ENCODE peak calls at places on chromosomes 11 and 22, in ten cellular contexts. T is right atrium auricular region; J is pancreas; U is GM23338; O is sigmoid colon; B is CD8-positive, alpha-beta T cell; N is lung; R is heart right ventricle; Q is GM12878; P is HCT116. M is an unnamed sample. For H3K36me3, the result is how much of the 10 kb centered on the place peaks cover.

GRCh38 chr11:72634016-72634415 is 40.2 kb downstream of the PDE2A start:
- DNase-seq in T (no peak), J (no peak), U (no peak), O (no peak), B (no peak), N (no peak), R (no peak), Q (no peak), P (no peak), M (no peak)

GRCh38 chr11:117314840-117315239 is 1.2 kb downstream of the BACE1 start:
- DNase-seq in T (no peak), J (peak), U (peak), O (peak), B (no peak), N (no peak), R (no peak), Q (no peak), P (no peak), M (no peak)

GRCh38 chr11:114036156-114036811 is 23.2 kb upstream of the ZBTB16 start:
- DNase-seq in T (peak), J (peak), U (peak), O (peak), B (peak), N (peak), R (peak), Q (no peak), P (peak), M (peak)

GRCh38 chr11:129846508-129847335 is 31.1 kb downstream of the TMEM45B start:
- DNase-seq in T (no peak), J (no peak), U (no peak), O (no peak), B (no peak), N (no peak), R (no peak), Q (peak), P (no peak), M (no peak)

GRCh38 chr11:196786-197731 is 4.2 kb downstream of the SCGB1C1 start:
- DNase-seq in T (no peak), J (no peak), U (no peak), O (peak), B (no peak), N (peak), R (no peak), Q (no peak), P (no peak), M (no peak)

GRCh38 chr11:72267956-72268617 is 24.1 kb upstream of the PHOX2A start:
- DNase-seq in T (no peak), J (no peak), U (no peak), O (no peak), B (no peak), N (no peak), R (no peak), Q (no peak), P (no peak), M (no peak)

GRCh38 chr11:83070878-83071640 is 638 bp downstream of the RAB30 start:
- DNase-seq in T (peak), J (peak), U (peak), O (peak), B (peak), N (no peak), R (peak), Q (no peak), P (no peak), M (peak)

GRCh38 chr22:49007013-49007653 is 820.5 kb downstream of the BRD1 start:
- DNase-seq in T (peak), J (no peak), U (no peak), O (no peak), B (no peak), N (no peak), R (no peak), Q (no peak), P (no peak), M (no peak)

GRCh38 chr11:94049351-94049750 is 28.2 kb downstream of the HEPHL1 start:
- DNase-seq in T (no peak), J (no peak), U (no peak), O (no peak), B (no peak), N (no peak), R (no peak), Q (no peak), P (no peak), M (no peak)

GRCh38 chr11:68969386-68969785 is 11.4 kb downstream of the MRGPRD start:
- DNase-seq in T (no peak), J (peak), U (no peak), O (peak), B (no peak), N (no peak), R (no peak), Q (no peak), P (no peak), M (no peak)

GRCh38 chr11:94635072-94635471 is 67.9 kb downstream of the PIWIL4 start:
- DNase-seq in T (peak), J (no peak), U (no peak), O (no peak), B (no peak), N (no peak), R (no peak), Q (no peak), P (peak), M (no peak)

GRCh38 chr11:44382648-44383240 is 72.8 kb upstream of the ALX4 start:
- DNase-seq in T (no peak), J (no peak), U (no peak), O (no peak), B (no peak), N (no peak), R (no peak), Q (no peak), P (no peak), M (no peak)

GRCh38 chr11:104705475-104706195 is 192.6 kb downstream of the CASP12 start:
- DNase-seq in T (peak), J (peak), U (no peak), O (no peak), B (peak), N (peak), R (no peak), Q (peak), P (no peak), M (peak)

GRCh38 chr11:64489831-64490441 is 101.1 kb upstream of the SLC22A12 start:
- DNase-seq in T (no peak), J (peak), U (peak), O (peak), B (peak), N (peak), R (peak), Q (no peak), P (peak), M (peak)

GRCh38 chr11:12376259-12376971 is 956 bp upstream of the PARVA start:
- DNase-seq in T (peak), J (peak), U (no peak), O (peak), B (no peak), N (no peak), R (peak), Q (no peak), P (no peak), M (peak)

GRCh38 chr11:35218956-35219355 is 80.0 kb downstream of the CD44 start:
- DNase-seq in T (no peak), J (no peak), U (no peak), O (no peak), B (no peak), N (no peak), R (no peak), Q (no peak), P (no peak), M (no peak)

GRCh38 chr11:35214181-35214770 is 75.3 kb downstream of the CD44 start:
- DNase-seq in T (no peak), J (no peak), U (no peak), O (no peak), B (no peak), N (no peak), R (no peak), Q (no peak), P (no peak), M (no peak)

GRCh38 chr11:35215945-35216344 is 77.0 kb downstream of the CD44 start:
- DNase-seq in T (no peak), J (no peak), U (no peak), O (no peak), B (no peak), N (no peak), R (no peak), Q (no peak), P (no peak), M (no peak)

GRCh38 chr11:35214792-35215193 is 75.8 kb downstream of the CD44 start:
- DNase-seq in T (no peak), J (no peak), U (peak), O (no peak), B (no peak), N (no peak), R (no peak), Q (no peak), P (peak), M (no peak)

DNA sequence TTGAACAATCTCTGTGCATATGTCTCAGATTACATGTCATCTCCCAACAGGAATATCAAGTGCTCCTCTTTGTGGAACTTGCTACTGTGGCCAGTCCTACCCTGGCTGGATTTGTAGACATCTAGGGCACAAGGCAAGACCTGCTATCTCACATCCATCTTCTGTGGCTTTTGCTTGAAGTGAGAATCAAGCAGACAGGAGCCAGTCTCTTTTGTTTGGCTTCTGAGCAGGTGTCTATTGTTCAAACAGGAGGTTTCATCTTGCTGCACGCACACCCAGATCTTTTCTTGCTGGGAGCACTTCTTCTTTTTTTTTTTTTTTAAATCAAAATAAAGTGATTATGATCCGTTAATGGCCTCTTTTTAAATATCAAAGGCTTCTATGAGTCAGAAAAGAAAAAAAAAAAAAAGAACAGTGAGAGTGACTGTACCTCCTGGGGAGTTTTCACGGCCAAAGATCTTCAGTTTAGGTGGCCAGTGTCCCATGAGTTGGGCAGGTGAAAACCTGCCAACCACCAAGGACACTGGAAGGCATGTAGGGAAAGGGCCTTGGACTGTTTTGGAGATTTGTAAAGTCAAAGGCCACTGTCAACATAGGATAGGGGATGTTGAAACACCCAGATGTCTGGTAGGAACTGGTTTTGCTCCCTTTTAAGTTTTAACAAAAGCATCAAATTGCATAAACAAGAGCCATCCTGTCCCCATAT is 78.1 kb downstream of the CD44 start:
- DNase-seq in T (no peak), J (peak), U (no peak), O (no peak), B (peak), N (no peak), R (no peak), Q (no peak), P (no peak), M (no peak)
- H3K36me3 ChIP-seq in T (under half), J (under half), U (under half), O (under half), B (half or more), N (under half), R (under half), Q (under half), P (half or more), M (under half)

GRCh38 chr22:43110927-43111623 is 525 bp downstream of the BIK start:
- DNase-seq in T (no peak), J (peak), U (peak), O (no peak), B (peak), N (peak), R (peak), Q (no peak), P (no peak), M (no peak)

GRCh38 chr22:43113516-43114251 is 3.1 kb downstream of the BIK start:
- DNase-seq in T (no peak), J (peak), U (no peak), O (no peak), B (no peak), N (no peak), R (no peak), Q (no peak), P (no peak), M (no peak)

GRCh38 chr22:43109921-43110443 is 568 bp upstream of the BIK start:
- DNase-seq in T (no peak), J (no peak), U (peak), O (no peak), B (no peak), N (no peak), R (no peak), Q (no peak), P (no peak), M (no peak)

GRCh38 chr22:43109511-43109910 is 1.0 kb upstream of the BIK start:
- DNase-seq in T (no peak), J (no peak), U (peak), O (no peak), B (no peak), N (no peak), R (no peak), Q (no peak), P (no peak), M (no peak)

DNA sequence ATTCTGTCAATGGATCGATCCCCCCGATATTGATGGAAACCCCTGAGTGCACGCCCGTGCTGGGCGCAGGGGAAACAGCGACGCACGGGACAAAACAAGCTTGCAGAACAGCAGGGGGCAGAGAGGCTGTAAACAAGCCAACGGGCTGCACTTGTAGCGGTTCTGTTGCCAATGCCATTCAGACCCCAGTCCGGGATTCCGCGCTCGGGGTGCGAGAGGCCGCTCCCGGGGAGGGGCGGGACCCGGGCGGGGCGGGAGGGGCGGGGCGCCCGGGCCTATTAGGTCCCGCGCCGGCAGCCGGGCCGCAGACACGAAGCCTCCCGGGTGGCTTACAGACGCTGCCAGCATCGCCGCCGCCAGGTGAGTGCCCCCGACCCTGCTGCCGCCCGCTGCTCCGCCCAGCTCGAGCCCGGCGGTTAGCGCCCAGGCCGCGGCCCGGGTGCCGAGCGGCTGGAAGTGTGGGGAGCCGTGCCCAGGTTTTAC is at the start of gene BIK:
- DNase-seq in T (no peak), J (peak), U (peak), O (no peak), B (peak), N (peak), R (peak), Q (no peak), P (no peak), M (peak)
- TF ChIP-seq CTCF in T (no peak), J (no peak), U (peak), O (no peak), B (peak), N (peak), R (peak), Q (peak), P (no peak), M (peak)

GRCh38 chr11:25769287-25769686 is 562.6 kb upstream of the ANO3 start:
- DNase-seq in T (no peak), J (no peak), U (no peak), O (no peak), B (no peak), N (no peak), R (no peak), Q (no peak), P (no peak), M (no peak)

GRCh38 chr11:25771605-25772004 is 560.3 kb upstream of the ANO3 start:
- DNase-seq in T (no peak), J (no peak), U (no peak), O (no peak), B (no peak), N (no peak), R (no peak), Q (no peak), P (no peak), M (no peak)

DNA sequence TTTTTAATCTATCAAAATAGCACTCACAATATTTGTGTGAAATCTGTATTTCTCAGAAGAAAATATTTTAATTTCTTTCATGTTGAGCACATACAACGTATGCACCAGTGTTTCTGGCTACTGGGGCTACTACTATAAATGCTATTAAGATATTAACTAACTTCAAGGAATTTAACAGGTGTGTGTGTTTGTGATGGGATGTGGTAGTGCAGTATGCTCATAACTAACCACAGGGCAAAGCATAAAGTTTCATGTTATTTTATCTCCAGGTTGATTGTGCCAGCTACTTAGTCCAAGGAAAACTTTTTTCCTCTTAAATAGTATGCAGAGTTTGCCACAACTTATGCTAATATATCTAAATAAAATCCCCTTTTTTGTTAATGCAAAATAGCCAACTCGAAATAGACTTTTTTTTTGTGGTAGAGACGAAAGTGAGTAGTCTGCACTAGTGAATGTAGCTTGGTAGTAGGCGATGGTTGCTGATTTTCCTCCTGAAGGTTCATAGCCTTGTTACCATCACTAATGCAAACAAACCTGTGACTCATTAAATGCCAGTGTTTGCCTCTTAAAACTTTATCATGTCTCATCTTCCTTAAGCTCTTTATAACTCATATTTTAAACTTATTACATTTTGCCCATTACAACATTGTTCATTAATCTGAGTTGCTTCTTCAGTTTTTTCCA is 565.5 kb upstream of the ANO3 start:
- DNase-seq in T (no peak), J (no peak), U (no peak), O (no peak), B (no peak), N (no peak), R (no peak), Q (no peak), P (no peak), M (no peak)
- H3K36me3 ChIP-seq in T (under half), J (under half), U (under half), O (under half), B (under half), N (under half), R (under half), Q (under half), P (under half), M (under half)

DNA sequence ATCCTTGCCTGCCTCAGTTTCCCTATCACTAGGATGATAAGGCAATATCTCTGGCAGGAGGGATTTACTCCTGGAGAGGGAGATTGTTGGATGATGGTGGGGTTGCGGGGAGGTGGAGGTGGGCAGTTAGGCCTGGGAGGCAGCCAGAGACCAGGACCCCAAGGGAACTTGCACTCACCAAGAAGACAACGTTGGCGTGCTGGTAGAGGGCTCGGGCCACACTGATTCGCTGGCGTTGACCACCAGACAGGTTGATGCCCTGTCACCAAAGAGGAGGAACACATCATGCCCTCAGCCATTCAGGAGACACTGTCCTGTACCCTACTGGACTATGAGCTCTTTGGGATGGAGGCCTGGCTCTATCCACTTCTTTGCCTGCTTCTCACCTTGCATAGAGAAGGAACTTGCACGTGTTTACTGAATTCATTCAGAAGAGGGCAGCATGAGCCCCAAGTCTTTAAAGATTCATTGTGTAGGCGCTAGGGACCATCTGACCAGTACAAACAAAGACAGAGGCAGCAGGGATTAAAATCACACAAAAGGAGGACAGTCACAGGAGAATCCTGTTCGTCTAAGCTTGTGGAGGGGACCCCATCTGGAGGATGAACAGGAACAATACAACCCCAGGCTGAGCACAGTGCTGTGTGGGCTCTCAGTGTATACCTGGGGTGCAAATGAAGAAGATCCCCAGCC is 24.2 kb upstream of the KCNJ11 start:
- DNase-seq in T (no peak), J (no peak), U (peak), O (no peak), B (no peak), N (no peak), R (no peak), Q (no peak), P (no peak), M (no peak)
- TF ChIP-seq CTCF in T (no peak), J (no peak), U (peak), O (no peak), B (no peak), N (no peak), R (no peak), Q (no peak), P (no peak), M (no peak)

GRCh38 chr11:1290052-1291040 is 19.1 kb downstream of the TOLLIP start:
- DNase-seq in T (no peak), J (no peak), U (no peak), O (no peak), B (no peak), N (no peak), R (no peak), Q (no peak), P (no peak), M (no peak)

GRCh38 chr11:1288426-1289151 is 20.8 kb downstream of the TOLLIP start:
- DNase-seq in T (no peak), J (no peak), U (no peak), O (no peak), B (no peak), N (no peak), R (no peak), Q (no peak), P (no peak), M (peak)

GRCh38 chr11:1285876-1286275 is 23.6 kb downstream of the TOLLIP start:
- DNase-seq in T (no peak), J (no peak), U (no peak), O (no peak), B (no peak), N (no peak), R (no peak), Q (no peak), P (no peak), M (no peak)

GRCh38 chr11:1289211-1289935 is 20.1 kb downstream of the TOLLIP start:
- DNase-seq in T (no peak), J (no peak), U (no peak), O (no peak), B (no peak), N (no peak), R (no peak), Q (no peak), P (no peak), M (peak)

GRCh38 chr11:1287928-1288327 is 21.5 kb downstream of the TOLLIP start:
- DNase-seq in T (no peak), J (no peak), U (no peak), O (no peak), B (no peak), N (no peak), R (no peak), Q (no peak), P (no peak), M (peak)
- H3K36me3 ChIP-seq in T (half or more), J (half or more), U (under half), O (half or more), B (under half), N (under half), R (under half), Q (under half), P (under half), M (half or more)

DNA sequence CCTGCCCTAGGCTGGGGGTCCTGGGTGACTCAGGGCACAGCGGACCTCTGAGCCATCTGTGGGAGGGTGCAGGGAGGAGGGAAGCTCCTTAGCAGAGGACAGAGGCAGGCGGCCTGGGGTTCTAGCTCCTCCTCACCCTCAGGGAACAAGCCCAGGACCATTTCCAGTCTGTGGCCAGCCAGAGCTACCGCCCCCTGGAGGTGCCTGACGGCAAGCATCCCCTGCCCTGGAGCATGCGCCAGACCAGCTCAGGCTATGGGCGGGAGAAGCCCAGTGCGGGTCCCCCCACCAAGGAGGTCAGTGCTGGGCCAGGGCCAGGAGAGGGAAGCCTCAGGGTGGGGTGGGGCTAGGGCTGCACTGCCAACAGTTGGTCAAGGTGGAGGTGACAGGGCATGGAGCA is 26.0 kb upstream of the LRRC10B start:
- DNase-seq in T (no peak), J (no peak), U (peak), O (no peak), B (no peak), N (no peak), R (no peak), Q (no peak), P (no peak), M (no peak)
- TF ChIP-seq CTCF in T (peak), J (peak), U (peak), O (no peak), B (no peak), N (no peak), R (peak), Q (peak), P (peak), M (peak)

M was measured in left ventricle myocardium inferior.